ENCODE peak calls at places on chromosomes 6 and 20, in nine cellular contexts. P, T, F, U, Z, V, J, C and Y are unnamed samples.

GRCh38 chr6:43838276-43839036 is 68.4 kb downstream of the VEGFA start:
- DNase-seq in F (peak; percentile 77), J (peak; percentile 57), P (peak; percentile 24), C (no peak), U (peak; percentile 58), V (no peak), T (peak; percentile 76), Z (peak; percentile 62), Y (peak; percentile 51)

GRCh38 chr6:26576929-26577719 is 19.6 kb upstream of the ABT1 start:
- DNase-seq in C (peak; percentile 78), T (no peak), J (no peak), V (no peak), P (no peak), U (peak; percentile 87), F (peak; percentile 76), Z (no peak), Y (no peak)

GRCh38 chr6:39430446-39430845 is 107.9 kb upstream of the KCNK16 start:
- DNase-seq in V (no peak), J (no peak), T (no peak), P (no peak), C (no peak), Z (no peak), U (no peak), F (no peak), Y (no peak)

GRCh38 chr6:163579111-163579879 is 164.8 kb downstream of the QKI start:
- DNase-seq in U (no peak), V (no peak), P (no peak), C (no peak), Z (no peak), F (peak; percentile 45), J (no peak), T (no peak), Y (no peak)

GRCh38 chr6:159249752-159250151 is 80.6 kb downstream of the FNDC1 start:
- DNase-seq in C (no peak), J (no peak), Z (no peak), T (no peak), V (no peak), U (no peak), P (peak; percentile 30), F (peak; percentile 86), Y (no peak)

GRCh38 chr20:23047001-23047737 is 2.3 kb downstream of the THBD start:
- DNase-seq in V (no peak), J (no peak), P (no peak), T (no peak), C (no peak), U (no peak), F (no peak), Z (no peak), Y (no peak)

GRCh38 chr6:154661751-154662150 is 71.5 kb upstream of the SCAF8 start:
- DNase-seq in C (no peak), F (no peak), V (no peak), J (no peak), Z (no peak), U (no peak), T (no peak), P (no peak), Y (no peak)

GRCh38 chr20:46308258-46309157 is at the start of gene CDH22:
- DNase-seq in Z (peak; percentile 91), J (peak; percentile 45), V (no peak), T (peak; percentile 69), U (peak; percentile 49), C (no peak), F (peak; percentile 18), P (no peak), Y (peak; percentile 60)

GRCh38 chr20:59864726-59865125 is 68.7 kb downstream of the SYCP2 start:
- DNase-seq in V (no peak), J (no peak), P (no peak), Z (no peak), T (no peak), U (no peak), C (no peak), F (no peak), Y (no peak)

GRCh38 chr6:22826961-22827360 is 257.6 kb downstream of the HDGFL1 start:
- DNase-seq in C (no peak), T (no peak), F (peak; percentile 96), Z (no peak), U (peak; percentile 27), V (no peak), P (no peak), J (no peak), Y (no peak)

GRCh38 chr6:63527658-63528514 is 44.4 kb upstream of the LOC128125822 start:
- DNase-seq in J (peak; percentile 93), V (no peak), C (no peak), U (peak; percentile 97), F (peak; percentile 98), T (no peak), P (peak; percentile 75), Z (no peak), Y (no peak)

GRCh38 chr20:62970307-62971210 is 18.1 kb downstream of the SLC17A9 start:
- DNase-seq in P (no peak), J (no peak), U (no peak), Z (no peak), V (no peak), T (no peak), C (no peak), F (no peak), Y (no peak)

GRCh38 chr6:89597372-89597771 is 41.2 kb downstream of the LYRM2 start:
- DNase-seq in T (no peak), P (no peak), F (no peak), U (no peak), Z (no peak), C (no peak), V (no peak), J (no peak), Y (no peak)

GRCh38 chr6:134081506-134081905 is 29.1 kb upstream of the SLC2A12 start:
- DNase-seq in P (no peak), C (no peak), F (no peak), V (no peak), U (no peak), Z (no peak), J (no peak), T (no peak), Y (no peak)

GRCh38 chr6:134822920-134823430 is 126.9 kb downstream of the ALDH8A1 start:
- DNase-seq in V (no peak), C (no peak), F (peak; percentile 74), U (peak; percentile 82), J (peak; percentile 31), T (no peak), Z (peak; percentile 77), P (no peak), Y (peak; percentile 29)

GRCh38 chr20:40980106-40980827 is 48.4 kb upstream of the TOP1 start:
- DNase-seq in C (no peak), T (no peak), Z (no peak), J (no peak), V (no peak), P (no peak), F (no peak), U (no peak), Y (no peak)

DNA sequence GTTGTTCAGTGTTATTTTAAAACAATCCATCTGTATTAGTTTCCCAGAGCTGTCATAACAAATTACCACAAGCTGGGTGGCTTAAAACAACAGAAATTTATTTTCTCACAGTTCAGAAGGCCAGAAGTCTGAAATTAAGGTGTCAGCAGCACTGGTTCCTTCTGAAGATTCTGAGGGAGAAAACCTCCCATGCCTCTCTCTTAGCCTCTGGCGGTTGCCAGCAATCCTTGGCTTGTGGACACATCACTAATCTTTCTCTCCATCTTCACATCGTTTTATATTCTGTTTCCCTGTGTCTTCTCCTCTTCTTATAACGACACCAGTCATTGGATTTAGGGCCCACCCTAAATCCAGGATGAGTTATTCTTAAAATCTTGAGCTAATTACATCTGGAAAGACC is 70.2 kb upstream of the EPB41L1 start:
- DNase-seq in Z (no peak), F (no peak), V (no peak), U (no peak), C (no peak), P (no peak), T (no peak), J (no peak), Y (no peak)
- H3K4me1 ChIP-seq in Z (no peaks in the 10 kb centered on the region), F (peaks cover 6% of the 10 kb centered on the region), V (peaks cover 30% of the 10 kb centered on the region), U (peaks cover 85% of the 10 kb centered on the region), C (no peaks in the 10 kb centered on the region), P (peaks cover 5% of the 10 kb centered on the region), T (no peaks in the 10 kb centered on the region), J (peaks cover 12% of the 10 kb centered on the region), Y (no peaks in the 10 kb centered on the region)

GRCh38 chr6:2165216-2165725 is 80.1 kb downstream of the GMDS start:
- DNase-seq in P (no peak), J (no peak), F (no peak), V (no peak), Z (no peak), C (no peak), U (no peak), T (no peak), Y (no peak)
- H3K4me1 ChIP-seq in P (no peaks in the 10 kb centered on the region), J (peaks cover 15% of the 10 kb centered on the region), F (peaks cover 2% of the 10 kb centered on the region), V (peaks cover 7% of the 10 kb centered on the region), Z (peaks cover 9% of the 10 kb centered on the region), C (no peaks in the 10 kb centered on the region), U (peaks cover 23% of the 10 kb centered on the region), T (peaks cover 15% of the 10 kb centered on the region), Y (peaks cover 23% of the 10 kb centered on the region)

GRCh38 chr6:41072836-41073202 is at the start of gene NFYA:
- DNase-seq in F (no peak), U (no peak), C (peak; percentile 100), Z (peak; percentile 93), P (no peak), J (peak; percentile 100), V (no peak), T (peak; percentile 100), Y (no peak)

GRCh38 chr6:41071923-41072835 is at the start of gene OARD1:
- DNase-seq in F (peak; percentile 99), P (peak; percentile 99), C (peak; percentile 100), U (peak; percentile 98), Z (peak; percentile 90), T (peak; percentile 100), V (peak; percentile 100), J (peak; percentile 99), Y (peak; percentile 99)

GRCh38 chr6:41074692-41075436 is 2.1 kb downstream of the NFYA start:
- DNase-seq in P (no peak), F (peak; percentile 7), V (no peak), Z (no peak), C (no peak), J (no peak), U (no peak), T (no peak), Y (no peak)

GRCh38 chr6:41073203-41073967 is 611 bp downstream of the NFYA start:
- DNase-seq in P (peak; percentile 87), T (peak; percentile 91), U (peak; percentile 71), V (peak; percentile 93), J (peak; percentile 93), Z (peak; percentile 91), C (peak; percentile 94), F (peak; percentile 84), Y (peak; percentile 91)

GRCh38 chr6:41073968-41074691 is 1.4 kb downstream of the NFYA start:
- DNase-seq in J (no peak), U (no peak), F (peak; percentile 47), C (no peak), T (no peak), Z (no peak), V (no peak), P (no peak), Y (no peak)
- H3K4me1 ChIP-seq in J (peaks cover 62% of the 10 kb centered on the region), U (peaks cover 22% of the 10 kb centered on the region), F (peaks cover 3% of the 10 kb centered on the region), C (no peaks in the 10 kb centered on the region), T (peaks cover 38% of the 10 kb centered on the region), Z (peaks cover 23% of the 10 kb centered on the region), V (peaks cover 50% of the 10 kb centered on the region), P (peaks cover 8% of the 10 kb centered on the region), Y (peaks cover 33% of the 10 kb centered on the region)

DNA sequence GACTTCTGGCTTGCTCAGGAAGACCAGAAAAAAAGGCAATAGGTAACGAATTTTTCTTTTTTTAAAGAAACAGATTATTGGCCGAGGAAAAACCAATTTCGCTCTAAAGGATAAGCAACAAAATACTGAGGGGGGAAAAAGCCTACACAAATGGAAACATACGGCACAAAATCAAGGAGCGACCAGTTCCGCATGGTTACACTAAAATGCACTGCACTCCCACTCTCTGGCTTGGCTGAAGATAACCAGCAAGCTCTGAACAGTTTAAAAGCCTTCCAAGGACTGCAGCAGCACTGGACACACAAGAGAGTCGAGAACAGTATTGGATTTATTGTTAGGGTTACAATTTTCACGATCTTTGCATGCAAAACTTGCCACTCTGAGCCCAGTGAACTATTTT is 881 bp upstream of the MAP7 start:
- DNase-seq in C (no peak), U (no peak), P (no peak), Z (peak; percentile 41), V (no peak), T (no peak), F (no peak), J (no peak), Y (no peak)
- H3K4me1 ChIP-seq in C (no peaks in the 10 kb centered on the region), U (peaks cover 30% of the 10 kb centered on the region), P (no peaks in the 10 kb centered on the region), Z (no peaks in the 10 kb centered on the region), V (peaks cover 25% of the 10 kb centered on the region), T (peaks cover 22% of the 10 kb centered on the region), F (peaks cover 2% of the 10 kb centered on the region), J (peaks cover 29% of the 10 kb centered on the region), Y (peaks cover 15% of the 10 kb centered on the region)